ENCODE peak calls at places on chromosomes 16 and 17, in ten cellular contexts. One of them, this sample, is unnamed.

GRCh38 chr17:2853722-2854580 is 57.7 kb downstream of the RAP1GAP2 start:
- DNase-seq in esophagus muscularis mucosa: no peak
- DNase-seq in A549: peak
- DNase-seq in tibial nerve: no peak
- DNase-seq in GM12878: no peak
- DNase-seq in Peyer's patch: no peak
- DNase-seq in heart left ventricle: peak
- DNase-seq in stomach: peak
- DNase-seq in transverse colon: peak
- DNase-seq in breast epithelium: no peak
- DNase-seq in this sample: no peak

GRCh38 chr17:31054761-31055160 is 40.0 kb upstream of the NF1 start:
- DNase-seq in tibial nerve: no peak
- DNase-seq in Peyer's patch: no peak
- DNase-seq in A549: no peak
- DNase-seq in stomach: no peak
- DNase-seq in GM12878: no peak
- DNase-seq in breast epithelium: no peak
- DNase-seq in esophagus muscularis mucosa: no peak
- DNase-seq in heart left ventricle: no peak
- DNase-seq in transverse colon: no peak
- DNase-seq in this sample: no peak

GRCh38 chr16:49634235-49635008 is 221.5 kb downstream of the ZNF423 start:
- DNase-seq in A549: no peak
- DNase-seq in esophagus muscularis mucosa: no peak
- DNase-seq in GM12878: no peak
- DNase-seq in stomach: no peak
- DNase-seq in transverse colon: no peak
- DNase-seq in breast epithelium: no peak
- DNase-seq in tibial nerve: no peak
- DNase-seq in heart left ventricle: no peak
- DNase-seq in Peyer's patch: no peak
- DNase-seq in this sample: no peak

GRCh38 chr17:28549274-28550132 is 2.9 kb downstream of the UNC119 start:
- DNase-seq in stomach: no peak
- DNase-seq in Peyer's patch: peak
- DNase-seq in heart left ventricle: no peak
- DNase-seq in GM12878: no peak
- DNase-seq in esophagus muscularis mucosa: no peak
- DNase-seq in breast epithelium: no peak
- DNase-seq in transverse colon: no peak
- DNase-seq in tibial nerve: no peak
- DNase-seq in A549: no peak
- DNase-seq in this sample: no peak

GRCh38 chr16:89041571-89042481 is 51.8 kb upstream of the ACSF3 start:
- DNase-seq in stomach: no peak
- DNase-seq in A549: no peak
- DNase-seq in Peyer's patch: no peak
- DNase-seq in tibial nerve: no peak
- DNase-seq in esophagus muscularis mucosa: no peak
- DNase-seq in GM12878: no peak
- DNase-seq in heart left ventricle: peak
- DNase-seq in transverse colon: no peak
- DNase-seq in breast epithelium: no peak
- DNase-seq in this sample: no peak

GRCh38 chr16:30350134-30350871 is 4.8 kb downstream of the CD2BP2 start:
- DNase-seq in transverse colon: peak
- DNase-seq in Peyer's patch: no peak
- DNase-seq in GM12878: peak
- DNase-seq in A549: no peak
- DNase-seq in stomach: no peak
- DNase-seq in breast epithelium: no peak
- DNase-seq in tibial nerve: no peak
- DNase-seq in esophagus muscularis mucosa: no peak
- DNase-seq in heart left ventricle: no peak
- DNase-seq in this sample: no peak

GRCh38 chr16:20538687-20539086 is 37.5 kb downstream of the ACSM2B start:
- DNase-seq in transverse colon: no peak
- DNase-seq in tibial nerve: no peak
- DNase-seq in esophagus muscularis mucosa: peak
- DNase-seq in A549: no peak
- DNase-seq in breast epithelium: no peak
- DNase-seq in Peyer's patch: no peak
- DNase-seq in GM12878: no peak
- DNase-seq in heart left ventricle: no peak
- DNase-seq in stomach: no peak
- DNase-seq in this sample: no peak

GRCh38 chr17:10698116-10698818 is 873 bp downstream of the ADPRM start:
- DNase-seq in A549: no peak
- DNase-seq in Peyer's patch: peak
- DNase-seq in breast epithelium: no peak
- DNase-seq in transverse colon: no peak
- DNase-seq in stomach: no peak
- DNase-seq in esophagus muscularis mucosa: no peak
- DNase-seq in GM12878: no peak
- DNase-seq in heart left ventricle: no peak
- DNase-seq in tibial nerve: peak
- DNase-seq in this sample: no peak

GRCh38 chr16:89201467-89202377 is 1.4 kb upstream of the SLC22A31 start:
- DNase-seq in GM12878: no peak
- DNase-seq in A549: peak
- DNase-seq in tibial nerve: peak
- DNase-seq in breast epithelium: peak
- DNase-seq in Peyer's patch: peak
- DNase-seq in stomach: peak
- DNase-seq in transverse colon: peak
- DNase-seq in esophagus muscularis mucosa: no peak
- DNase-seq in heart left ventricle: peak
- DNase-seq in this sample: no peak

GRCh38 chr17:17738901-17739300 is 57.6 kb downstream of the RAI1 start:
- DNase-seq in breast epithelium: no peak
- DNase-seq in heart left ventricle: peak
- DNase-seq in stomach: no peak
- DNase-seq in A549: peak
- DNase-seq in GM12878: no peak
- DNase-seq in transverse colon: peak
- DNase-seq in esophagus muscularis mucosa: no peak
- DNase-seq in Peyer's patch: no peak
- DNase-seq in tibial nerve: no peak
- DNase-seq in this sample: no peak

DNA sequence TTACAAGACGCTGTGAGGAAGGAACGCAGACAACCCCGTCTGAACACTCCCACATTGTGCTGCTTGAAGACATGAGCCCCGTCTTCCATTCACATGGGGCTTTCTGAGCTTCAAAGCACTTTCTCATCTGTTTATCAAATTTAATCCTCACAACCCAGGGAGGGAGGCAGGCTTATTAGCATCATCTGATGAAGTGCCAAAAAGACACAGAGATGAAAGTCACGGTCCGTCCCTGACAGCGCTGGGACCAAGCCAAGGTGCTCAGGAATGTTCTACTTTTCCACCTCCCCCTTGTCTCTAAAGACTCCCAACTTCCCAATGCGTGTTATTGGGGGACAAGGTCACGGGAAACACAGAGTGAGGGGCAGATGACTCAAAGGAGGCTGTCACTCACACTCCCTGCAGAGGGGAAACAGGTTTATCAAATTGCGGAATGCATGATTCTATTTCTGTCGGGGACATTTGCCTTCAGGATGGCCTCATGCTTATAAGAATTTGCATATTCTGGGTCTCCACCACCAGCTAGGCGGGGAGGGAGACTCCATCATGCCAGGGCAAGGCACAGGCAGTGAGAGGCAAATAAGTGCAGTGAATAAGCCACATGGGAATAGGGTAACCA is 10.7 kb downstream of the XYLT1 start:
- DNase-seq in GM12878: no peak
- DNase-seq in tibial nerve: peak
- DNase-seq in breast epithelium: no peak
- DNase-seq in esophagus muscularis mucosa: no peak
- DNase-seq in A549: no peak
- DNase-seq in Peyer's patch: peak
- DNase-seq in heart left ventricle: no peak
- DNase-seq in transverse colon: peak
- DNase-seq in stomach: no peak
- DNase-seq in this sample: no peak
- H3K4me3 ChIP-seq in GM12878: no peak
- H3K4me3 ChIP-seq in tibial nerve: no peak
- H3K4me3 ChIP-seq in breast epithelium: no peak
- H3K4me3 ChIP-seq in esophagus muscularis mucosa: no peak
- H3K4me3 ChIP-seq in A549: no peak
- H3K4me3 ChIP-seq in Peyer's patch: no peak
- H3K4me3 ChIP-seq in heart left ventricle: no peak
- H3K4me3 ChIP-seq in transverse colon: no peak
- H3K4me3 ChIP-seq in stomach: no peak
- H3K4me3 ChIP-seq in this sample: no peak

DNA sequence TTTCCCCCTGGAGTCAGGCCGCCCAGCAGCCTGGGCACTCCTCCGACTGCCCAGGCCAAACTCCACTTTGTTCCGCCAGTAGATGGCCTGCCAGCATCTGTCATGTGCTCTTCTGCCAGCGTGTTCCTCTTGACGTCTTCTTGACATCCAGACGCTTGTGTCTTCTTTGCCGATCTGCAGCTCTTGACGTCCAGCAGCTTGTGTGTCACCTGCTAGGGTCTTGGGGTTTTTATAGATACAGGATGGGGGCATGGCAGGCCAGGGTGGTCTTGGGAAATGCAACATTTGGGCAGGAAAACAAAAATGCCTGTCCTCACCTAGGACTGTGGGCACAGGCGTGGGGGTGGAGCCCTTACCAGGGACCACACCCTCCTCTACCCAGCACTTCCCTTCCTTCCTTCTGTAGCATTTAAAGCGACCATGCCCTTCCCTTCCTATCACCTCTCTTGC is 88.7 kb downstream of the BMERB1 start:
- DNase-seq in GM12878: no peak
- DNase-seq in tibial nerve: peak
- DNase-seq in stomach: no peak
- DNase-seq in Peyer's patch: peak
- DNase-seq in A549: peak
- DNase-seq in esophagus muscularis mucosa: no peak
- DNase-seq in heart left ventricle: peak
- DNase-seq in transverse colon: peak
- DNase-seq in breast epithelium: no peak
- DNase-seq in this sample: no peak
- TF ChIP-seq POLR2A in GM12878: no peak
- TF ChIP-seq POLR2A in tibial nerve: no peak
- TF ChIP-seq POLR2A in stomach: no peak
- TF ChIP-seq POLR2A in Peyer's patch: no peak
- TF ChIP-seq POLR2A in A549: no peak
- TF ChIP-seq POLR2A in esophagus muscularis mucosa: no peak
- TF ChIP-seq POLR2A in heart left ventricle: no peak
- TF ChIP-seq POLR2A in transverse colon: no peak
- TF ChIP-seq POLR2A in breast epithelium: no peak
- TF ChIP-seq POLR2A in this sample: no peak

GRCh38 chr16:14364386-14365199 is 265.5 kb downstream of the PARN start:
- DNase-seq in Peyer's patch: no peak
- DNase-seq in GM12878: no peak
- DNase-seq in transverse colon: no peak
- DNase-seq in tibial nerve: no peak
- DNase-seq in stomach: peak
- DNase-seq in breast epithelium: no peak
- DNase-seq in esophagus muscularis mucosa: no peak
- DNase-seq in heart left ventricle: no peak
- DNase-seq in A549: peak
- DNase-seq in this sample: no peak
- H3K4me3 ChIP-seq in Peyer's patch: no peak
- H3K4me3 ChIP-seq in GM12878: no peak
- H3K4me3 ChIP-seq in transverse colon: no peak
- H3K4me3 ChIP-seq in tibial nerve: no peak
- H3K4me3 ChIP-seq in stomach: no peak
- H3K4me3 ChIP-seq in breast epithelium: no peak
- H3K4me3 ChIP-seq in esophagus muscularis mucosa: no peak
- H3K4me3 ChIP-seq in heart left ventricle: no peak
- H3K4me3 ChIP-seq in A549: peak
- H3K4me3 ChIP-seq in this sample: peak

GRCh38 chr17:78313735-78314648 is 45.9 kb downstream of the SOCS3 start:
- DNase-seq in tibial nerve: no peak
- DNase-seq in stomach: peak
- DNase-seq in esophagus muscularis mucosa: no peak
- DNase-seq in A549: peak
- DNase-seq in Peyer's patch: peak
- DNase-seq in transverse colon: peak
- DNase-seq in heart left ventricle: peak
- DNase-seq in breast epithelium: peak
- DNase-seq in GM12878: peak
- DNase-seq in this sample: no peak

GRCh38 chr17:78316115-78316866 is 43.6 kb downstream of the SOCS3 start:
- DNase-seq in A549: peak
- DNase-seq in breast epithelium: no peak
- DNase-seq in Peyer's patch: no peak
- DNase-seq in transverse colon: no peak
- DNase-seq in tibial nerve: no peak
- DNase-seq in GM12878: no peak
- DNase-seq in stomach: no peak
- DNase-seq in heart left ventricle: no peak
- DNase-seq in esophagus muscularis mucosa: no peak
- DNase-seq in this sample: no peak

GRCh38 chr17:78314683-78315354 is 45.1 kb downstream of the SOCS3 start:
- DNase-seq in breast epithelium: no peak
- DNase-seq in heart left ventricle: no peak
- DNase-seq in transverse colon: no peak
- DNase-seq in tibial nerve: no peak
- DNase-seq in Peyer's patch: no peak
- DNase-seq in esophagus muscularis mucosa: no peak
- DNase-seq in GM12878: no peak
- DNase-seq in stomach: no peak
- DNase-seq in A549: no peak
- DNase-seq in this sample: no peak

GRCh38 chr17:78316867-78317816 is 42.7 kb downstream of the SOCS3 start:
- DNase-seq in breast epithelium: no peak
- DNase-seq in stomach: peak
- DNase-seq in A549: peak
- DNase-seq in esophagus muscularis mucosa: no peak
- DNase-seq in transverse colon: peak
- DNase-seq in Peyer's patch: no peak
- DNase-seq in heart left ventricle: no peak
- DNase-seq in GM12878: peak
- DNase-seq in tibial nerve: no peak
- DNase-seq in this sample: no peak

DNA sequence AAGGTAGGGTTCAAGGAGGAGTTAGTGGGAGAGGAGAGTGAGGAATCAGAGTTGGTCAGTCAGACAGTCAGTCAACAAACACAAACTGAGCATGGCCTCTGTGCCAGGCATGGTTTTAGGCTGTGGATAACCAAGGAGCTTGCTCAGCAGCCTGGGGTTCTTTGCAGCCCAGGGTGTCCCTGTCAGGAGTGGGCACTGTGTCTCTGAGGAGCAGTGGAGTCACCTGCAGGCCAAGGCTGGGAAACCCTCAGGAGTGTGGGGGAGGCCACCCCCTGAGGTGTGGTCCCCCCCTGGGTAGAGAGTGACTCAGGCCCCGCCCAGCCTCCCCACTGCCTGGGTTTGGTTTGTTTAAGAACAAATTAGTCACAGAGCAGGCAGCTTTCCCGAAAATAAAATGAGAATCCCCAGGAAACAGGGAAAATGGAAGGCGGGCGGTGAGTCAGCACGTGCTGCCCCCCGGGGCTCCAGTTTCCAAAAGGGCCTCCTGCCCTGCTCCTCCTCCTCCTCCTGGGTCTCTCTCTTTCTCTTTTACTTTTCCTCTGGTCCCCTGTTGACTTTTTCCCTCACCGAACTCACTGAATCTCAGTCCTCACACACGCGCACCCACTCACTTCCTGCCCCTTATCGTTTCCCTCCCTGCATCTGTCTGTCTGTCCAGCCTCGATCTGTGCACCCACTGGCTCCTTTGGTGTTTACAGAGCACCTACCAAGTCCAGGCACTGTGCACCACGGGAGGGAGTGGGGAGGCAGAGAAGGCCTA is 44.3 kb downstream of the SOCS3 start:
- DNase-seq in esophagus muscularis mucosa: peak
- DNase-seq in tibial nerve: peak
- DNase-seq in A549: peak
- DNase-seq in Peyer's patch: peak
- DNase-seq in GM12878: peak
- DNase-seq in stomach: peak
- DNase-seq in transverse colon: peak
- DNase-seq in heart left ventricle: peak
- DNase-seq in breast epithelium: no peak
- DNase-seq in this sample: no peak
- TF ChIP-seq POLR2A in esophagus muscularis mucosa: no peak
- TF ChIP-seq POLR2A in tibial nerve: no peak
- TF ChIP-seq POLR2A in A549: no peak
- TF ChIP-seq POLR2A in Peyer's patch: no peak
- TF ChIP-seq POLR2A in GM12878: no peak
- TF ChIP-seq POLR2A in stomach: no peak
- TF ChIP-seq POLR2A in transverse colon: peak
- TF ChIP-seq POLR2A in heart left ventricle: no peak
- TF ChIP-seq POLR2A in breast epithelium: no peak
- TF ChIP-seq POLR2A in this sample: no peak